ENCODE peak calls at places on chromosomes 12 and 14, in five cellular contexts. G is suprapubic skin, W is heart right ventricle, E is lower leg skin, F is AG04449. V is an unnamed sample.

GRCh38 chr14:40386433-40386832 is 954.2 kb upstream of the FBXO33 start:
- DNase-seq in W (no peak), G (no peak), F (no peak), E (no peak), V (no peak)

GRCh38 chr14:104938960-104939359 is 14.3 kb downstream of the PLD4 start:
- DNase-seq in F (no peak), E (peak; percentile 63), W (no peak), G (no peak), V (no peak)

GRCh38 chr14:32593290-32593942 is 264.3 kb downstream of the AKAP6 start:
- DNase-seq in F (peak; percentile 86), E (no peak), W (no peak), G (no peak), V (peak; percentile 84)

GRCh38 chr12:114636723-114637480 is 47.1 kb downstream of the TBX3 start:
- DNase-seq in E (no peak), G (no peak), F (no peak), W (no peak), V (no peak)

GRCh38 chr12:8628731-8629130 is 16.1 kb upstream of the AICDA start:
- DNase-seq in E (no peak), G (no peak), F (no peak), W (no peak), V (no peak)

GRCh38 chr14:79836577-79836976 is 374.7 kb downstream of the DIO2 start:
- DNase-seq in E (no peak), W (no peak), G (no peak), F (no peak), V (no peak)

GRCh38 chr12:114904254-114905003 is 220.5 kb upstream of the TBX3 start:
- DNase-seq in E (no peak), W (no peak), G (no peak), F (no peak), V (no peak)

GRCh38 chr14:104130974-104131651 is 7.3 kb upstream of the KIF26A start:
- DNase-seq in E (peak; percentile 85), F (no peak), G (peak; percentile 72), W (peak; percentile 69), V (no peak)

GRCh38 chr14:61101803-61102548 is 120.9 kb downstream of the SLC38A6 start:
- DNase-seq in W (no peak), E (no peak), F (no peak), G (no peak), V (peak; percentile 43)

GRCh38 chr14:105021656-105022275 is 883 bp upstream of the CDCA4 start:
- DNase-seq in E (no peak), G (no peak), W (no peak), F (no peak), V (no peak)

GRCh38 chr14:101113835-101114725 is 210.6 kb upstream of the RTL1 start:
- DNase-seq in G (peak; percentile 55), W (no peak), F (no peak), E (no peak), V (no peak)

GRCh38 chr12:89468648-89469326 is 55.8 kb downstream of the GALNT4 start:
- DNase-seq in F (no peak), E (no peak), G (no peak), W (no peak), V (no peak)

GRCh38 chr12:93990832-93991748 is 157.3 kb upstream of the PLXNC1 start:
- DNase-seq in G (no peak), E (peak; percentile 86), W (peak; percentile 68), F (no peak), V (peak; percentile 11)

GRCh38 chr12:11958216-11959091 is 112.3 kb upstream of the BCL2L14 start:
- DNase-seq in W (no peak), F (peak; percentile 78), E (no peak), G (no peak), V (peak; percentile 67)

GRCh38 chr14:93880025-93880820 is 46.9 kb upstream of the FAM181A start:
- DNase-seq in G (no peak), E (no peak), F (peak; percentile 7), W (no peak), V (peak; percentile 24)

GRCh38 chr12:47317182-47317915 is 237.6 kb upstream of the AMIGO2 start:
- DNase-seq in E (no peak), W (no peak), F (no peak), G (no peak), V (no peak)

GRCh38 chr12:124020398-124021024 is 47.5 kb downstream of the ZNF664 start:
- DNase-seq in G (no peak), F (no peak), W (no peak), E (peak; percentile 63), V (no peak)

GRCh38 chr14:60514378-60515243 is 5.7 kb downstream of the SIX6 start:
- DNase-seq in G (no peak), F (no peak), W (no peak), E (no peak), V (no peak)

GRCh38 chr12:50776749-50777728 is 13.1 kb downstream of the ATF1 start:
- DNase-seq in G (no peak), F (no peak), E (peak; percentile 12), W (no peak), V (no peak)

GRCh38 chr12:50771409-50771808 is 7.5 kb downstream of the ATF1 start:
- DNase-seq in W (no peak), F (no peak), G (no peak), E (no peak), V (no peak)

GRCh38 chr12:50772470-50772869 is 8.6 kb downstream of the ATF1 start:
- DNase-seq in E (peak; percentile 13), G (no peak), W (no peak), F (no peak), V (no peak)

DNA sequence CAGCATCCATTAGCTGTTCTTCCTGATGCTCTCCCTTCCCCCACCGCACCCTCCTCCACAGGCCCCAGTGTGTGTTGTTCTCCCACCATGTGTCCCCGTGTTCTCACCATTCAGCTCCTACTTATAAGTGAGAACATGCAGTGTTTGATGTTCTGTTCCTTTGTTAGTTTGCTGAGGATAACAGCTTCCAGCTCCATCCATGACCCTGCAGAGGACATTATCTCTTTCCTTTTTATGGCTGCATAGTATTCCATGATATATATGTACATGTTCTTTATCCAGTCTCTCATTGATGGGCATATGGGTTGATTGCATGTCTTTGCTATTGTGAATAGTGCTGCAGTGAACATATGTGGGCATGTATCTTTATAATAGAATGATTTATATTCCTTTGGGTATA is 9.0 kb downstream of the ATF1 start:
- DNase-seq in F (no peak), G (no peak), W (no peak), E (peak; percentile 61), V (no peak)
- H3K4me3 ChIP-seq in F (no peak overlapping the region), G (no peak overlapping the region), W (no peak overlapping the region), E (no peak overlapping the region), V (no peak overlapping the region)

GRCh38 chr14:34913619-34914018 is 38.5 kb upstream of the BAZ1A start:
- DNase-seq in G (no peak), F (no peak), W (no peak), E (no peak), V (no peak)

GRCh38 chr14:34906287-34906686 is 31.1 kb upstream of the BAZ1A start:
- DNase-seq in G (no peak), E (no peak), F (no peak), W (no peak), V (no peak)

GRCh38 chr14:34912966-34913365 is 37.8 kb upstream of the BAZ1A start:
- DNase-seq in G (no peak), F (no peak), W (no peak), E (no peak), V (no peak)

GRCh38 chr14:34911209-34912150 is 36.3 kb upstream of the BAZ1A start:
- DNase-seq in E (no peak), F (peak; percentile 10), W (no peak), G (no peak), V (no peak)

DNA sequence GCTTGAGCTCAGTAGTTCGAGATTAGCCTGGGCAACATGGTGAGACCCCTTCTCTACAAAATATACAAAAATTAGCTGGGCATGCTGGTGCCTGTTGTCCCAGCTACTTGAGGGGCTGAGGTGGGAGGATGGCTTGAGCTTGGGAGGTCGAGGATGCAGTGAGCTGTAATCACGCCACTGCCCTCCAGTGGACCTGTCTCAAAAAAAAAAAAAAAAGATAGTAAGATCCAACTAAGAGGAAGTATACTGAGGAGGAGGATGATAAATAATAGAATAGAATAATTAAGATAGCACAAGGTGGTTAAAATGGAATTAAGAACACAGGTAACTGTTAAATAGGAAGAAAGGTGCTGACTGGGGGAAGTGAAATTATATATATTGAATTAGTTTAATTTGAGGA is 37.0 kb upstream of the BAZ1A start:
- DNase-seq in E (no peak), F (no peak), W (no peak), G (no peak), V (no peak)
- TF ChIP-seq CTCF in E (no peak), F (no peak), W (no peak), G (no peak), V (no peak)

GRCh38 chr14:58239259-58240210 is 5.1 kb upstream of the PSMA3 start:
- DNase-seq in F (no peak), G (peak; percentile 86), E (peak; percentile 94), W (peak; percentile 70), V (no peak)

GRCh38 chr14:58243790-58244555 is 670 bp upstream of the PSMA3 start:
- DNase-seq in G (no peak), W (no peak), F (no peak), E (peak; percentile 37), V (no peak)

DNA sequence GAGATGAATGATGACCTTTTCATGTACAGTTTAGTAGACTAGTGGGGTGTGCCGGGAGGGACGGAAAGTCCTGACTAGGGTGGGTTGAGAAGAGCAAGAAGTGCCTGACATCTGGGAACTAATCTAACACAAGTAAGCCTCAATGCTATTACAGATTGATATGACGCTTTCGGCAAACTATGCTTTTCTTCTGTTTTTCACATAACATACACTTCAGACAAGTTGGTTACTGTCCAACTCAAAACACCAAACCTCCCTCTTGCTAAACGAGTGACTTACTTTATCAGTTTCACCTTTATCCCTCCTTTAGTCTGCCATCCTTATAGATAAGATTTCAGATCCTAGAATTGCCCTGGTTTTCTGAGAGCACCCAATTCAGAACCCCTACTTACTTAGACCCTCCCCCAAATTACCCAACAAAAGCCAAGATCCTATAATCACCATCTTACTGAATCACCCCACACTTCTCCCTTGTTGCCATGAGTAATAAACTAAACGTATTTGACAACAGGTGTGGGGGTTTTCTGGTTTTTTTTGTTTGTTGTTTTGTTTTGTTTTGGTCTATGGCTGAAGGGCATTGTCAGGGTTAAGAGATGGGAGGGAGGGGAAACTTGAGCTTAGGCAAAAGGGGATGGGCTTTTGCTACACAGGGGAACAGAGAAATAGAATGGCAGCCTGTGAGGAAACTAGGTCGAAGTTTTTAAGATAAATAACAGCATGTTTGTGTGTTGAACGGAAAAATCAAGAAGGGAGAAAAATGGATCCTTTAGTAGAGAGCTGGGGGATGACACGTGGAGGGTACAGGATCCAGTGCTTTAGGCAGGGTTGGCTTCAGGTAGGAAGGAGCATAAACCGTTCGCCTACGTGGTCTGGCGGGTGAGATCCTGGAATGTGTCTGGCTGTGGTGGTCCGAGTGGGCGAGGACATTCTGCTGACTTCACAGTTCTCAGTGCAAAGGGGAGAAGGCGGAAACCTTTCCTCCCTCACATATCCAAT is 6.1 kb upstream of the PSMA3 start:
- DNase-seq in E (no peak), G (no peak), F (no peak), W (peak; percentile 28), V (no peak)
- H3K4me3 ChIP-seq in E (no peak overlapping the region), G (peak overlapping the region; percentile 68), F (peak overlapping the region; percentile 12), W (peak overlapping the region; percentile 67), V (peak overlapping the region; percentile 29)

GRCh38 chr12:106360400-106360994 is 2.9 kb downstream of the POLR3B start:
- DNase-seq in G (no peak), E (no peak), F (no peak), W (no peak), V (no peak)

GRCh38 chr12:106353178-106353577 is 4.4 kb upstream of the POLR3B start:
- DNase-seq in G (no peak), E (no peak), W (no peak), F (no peak), V (no peak)

GRCh38 chr12:106359620-106360399 is 2.3 kb downstream of the POLR3B start:
- DNase-seq in F (no peak), W (no peak), G (no peak), E (no peak), V (no peak)

GRCh38 chr12:106358410-106359241 is 1.1 kb downstream of the POLR3B start:
- DNase-seq in G (no peak), F (no peak), E (no peak), W (no peak), V (peak; percentile 55)

GRCh38 chr12:106357549-106358409 is at the start of gene POLR3B:
- DNase-seq in W (peak; percentile 96), F (peak; percentile 69), G (peak; percentile 99), E (peak; percentile 99), V (peak; percentile 87)
- TF ChIP-seq CTCF in W (peak; percentile 92), F (peak; percentile 90), G (peak; percentile 79), E (no peak), V (peak; percentile 91)

V was measured in AG09309.